ENCODE peak calls at places on chromosomes 11 and 22, in eight cellular contexts. One of them, this sample, is unnamed.
A peak's percentile ranks its signal among the peaks of the same experiment; 100 is the strongest.

GRCh38 chr11:13440100-13440855 is 22.7 kb downstream of the BTBD10 start:
- DNase-seq in HCT116: peak; percentile 3
- DNase-seq in A549: peak; percentile 58
- DNase-seq in SK-N-SH: peak; percentile 64
- DNase-seq in H1: no peak
- DNase-seq in K562: no peak
- DNase-seq in HepG2: no peak
- DNase-seq in GM12878: no peak
- DNase-seq in this sample: peak; percentile 97

GRCh38 chr11:85165819-85166218 is 461.3 kb downstream of the DLG2 start:
- DNase-seq in HCT116: no peak
- DNase-seq in A549: no peak
- DNase-seq in SK-N-SH: no peak
- DNase-seq in H1: no peak
- DNase-seq in K562: no peak
- DNase-seq in HepG2: no peak
- DNase-seq in GM12878: no peak
- DNase-seq in this sample: no peak

GRCh38 chr22:44664149-44664548 is 37.9 kb upstream of the PRR5 start:
- DNase-seq in HCT116: no peak
- DNase-seq in A549: no peak
- DNase-seq in SK-N-SH: peak; percentile 52
- DNase-seq in H1: no peak
- DNase-seq in K562: no peak
- DNase-seq in HepG2: no peak
- DNase-seq in GM12878: no peak
- DNase-seq in this sample: peak; percentile 61

GRCh38 chr11:67278135-67278938 is 10.8 kb upstream of the ANKRD13D start:
- DNase-seq in HCT116: no peak
- DNase-seq in A549: no peak
- DNase-seq in SK-N-SH: no peak
- DNase-seq in H1: no peak
- DNase-seq in K562: no peak
- DNase-seq in HepG2: no peak
- DNase-seq in GM12878: no peak
- DNase-seq in this sample: no peak

GRCh38 chr22:33539902-33540751 is 380.1 kb downstream of the LARGE1 start:
- DNase-seq in HCT116: no peak
- DNase-seq in A549: peak; percentile 58
- DNase-seq in SK-N-SH: no peak
- DNase-seq in H1: no peak
- DNase-seq in K562: no peak
- DNase-seq in HepG2: peak; percentile 100
- DNase-seq in GM12878: no peak
- DNase-seq in this sample: peak; percentile 5

GRCh38 chr11:70734911-70735310 is 336.6 kb downstream of the CTTN start:
- DNase-seq in HCT116: no peak
- DNase-seq in A549: no peak
- DNase-seq in SK-N-SH: no peak
- DNase-seq in H1: no peak
- DNase-seq in K562: no peak
- DNase-seq in HepG2: no peak
- DNase-seq in GM12878: no peak
- DNase-seq in this sample: no peak

GRCh38 chr11:92735039-92735438 is 234.4 kb upstream of the MTNR1B start:
- DNase-seq in HCT116: no peak
- DNase-seq in A549: no peak
- DNase-seq in SK-N-SH: peak; percentile 6
- DNase-seq in H1: no peak
- DNase-seq in K562: no peak
- DNase-seq in HepG2: no peak
- DNase-seq in GM12878: no peak
- DNase-seq in this sample: no peak

GRCh38 chr22:27317961-27318360 is 483.6 kb downstream of the MN1 start:
- DNase-seq in HCT116: no peak
- DNase-seq in A549: no peak
- DNase-seq in SK-N-SH: no peak
- DNase-seq in H1: no peak
- DNase-seq in K562: no peak
- DNase-seq in HepG2: no peak
- DNase-seq in GM12878: no peak
- DNase-seq in this sample: no peak

GRCh38 chr22:31160328-31160978 is 471 bp downstream of the RNF185 start:
- DNase-seq in HCT116: no peak
- DNase-seq in A549: no peak
- DNase-seq in SK-N-SH: no peak
- DNase-seq in H1: peak; percentile 63
- DNase-seq in K562: peak; percentile 29
- DNase-seq in HepG2: no peak
- DNase-seq in GM12878: no peak
- DNase-seq in this sample: peak; percentile 31

GRCh38 chr22:25752615-25753214 is 10.7 kb downstream of the MYO18B start:
- DNase-seq in HCT116: no peak
- DNase-seq in A549: no peak
- DNase-seq in SK-N-SH: no peak
- DNase-seq in H1: no peak
- DNase-seq in K562: no peak
- DNase-seq in HepG2: no peak
- DNase-seq in GM12878: no peak
- DNase-seq in this sample: no peak

GRCh38 chr22:20422271-20422958 is 15.2 kb downstream of the SCARF2 start:
- DNase-seq in HCT116: no peak
- DNase-seq in A549: no peak
- DNase-seq in SK-N-SH: peak; percentile 97
- DNase-seq in H1: no peak
- DNase-seq in K562: no peak
- DNase-seq in HepG2: no peak
- DNase-seq in GM12878: no peak
- DNase-seq in this sample: peak; percentile 43

GRCh38 chr11:3914807-3915206 is 59.3 kb downstream of the STIM1 start:
- DNase-seq in HCT116: no peak
- DNase-seq in A549: no peak
- DNase-seq in SK-N-SH: no peak
- DNase-seq in H1: no peak
- DNase-seq in K562: no peak
- DNase-seq in HepG2: no peak
- DNase-seq in GM12878: no peak
- DNase-seq in this sample: no peak

GRCh38 chr11:6210274-6210955 is 5.1 kb downstream of the C11orf42 start:
- DNase-seq in HCT116: no peak
- DNase-seq in A549: no peak
- DNase-seq in SK-N-SH: no peak
- DNase-seq in H1: no peak
- DNase-seq in K562: no peak
- DNase-seq in HepG2: no peak
- DNase-seq in GM12878: no peak
- DNase-seq in this sample: peak; percentile 24

GRCh38 chr11:6127881-6128280 is 20.4 kb downstream of the OR56B4 start:
- DNase-seq in HCT116: no peak
- DNase-seq in A549: no peak
- DNase-seq in SK-N-SH: no peak
- DNase-seq in H1: no peak
- DNase-seq in K562: no peak
- DNase-seq in HepG2: no peak
- DNase-seq in GM12878: no peak
- DNase-seq in this sample: no peak

GRCh38 chr11:16336721-16337120 is 19.6 kb downstream of the SOX6 start:
- DNase-seq in HCT116: no peak
- DNase-seq in A549: no peak
- DNase-seq in SK-N-SH: no peak
- DNase-seq in H1: no peak
- DNase-seq in K562: no peak
- DNase-seq in HepG2: no peak
- DNase-seq in GM12878: no peak
- DNase-seq in this sample: no peak
- TF ChIP-seq RAD21 in HCT116: no peak
- TF ChIP-seq RAD21 in A549: no peak
- TF ChIP-seq RAD21 in SK-N-SH: no peak
- TF ChIP-seq RAD21 in H1: no peak
- TF ChIP-seq RAD21 in K562: no peak
- TF ChIP-seq RAD21 in HepG2: no peak
- TF ChIP-seq RAD21 in GM12878: no peak
- TF ChIP-seq RAD21 in this sample: no peak

GRCh38 chr11:122698390-122698789 is 42.9 kb downstream of the UBASH3B start:
- DNase-seq in HCT116: no peak
- DNase-seq in A549: no peak
- DNase-seq in SK-N-SH: no peak
- DNase-seq in H1: no peak
- DNase-seq in K562: no peak
- DNase-seq in HepG2: no peak
- DNase-seq in GM12878: no peak
- DNase-seq in this sample: no peak

GRCh38 chr11:122696662-122697061 is 41.1 kb downstream of the UBASH3B start:
- DNase-seq in HCT116: no peak
- DNase-seq in A549: no peak
- DNase-seq in SK-N-SH: no peak
- DNase-seq in H1: no peak
- DNase-seq in K562: peak; percentile 10
- DNase-seq in HepG2: no peak
- DNase-seq in GM12878: no peak
- DNase-seq in this sample: no peak

GRCh38 chr11:122695076-122695620 is 39.6 kb downstream of the UBASH3B start:
- DNase-seq in HCT116: no peak
- DNase-seq in A549: no peak
- DNase-seq in SK-N-SH: no peak
- DNase-seq in H1: no peak
- DNase-seq in K562: no peak
- DNase-seq in HepG2: no peak
- DNase-seq in GM12878: no peak
- DNase-seq in this sample: no peak

GRCh38 chr11:122700676-122701075 is 45.2 kb downstream of the UBASH3B start:
- DNase-seq in HCT116: no peak
- DNase-seq in A549: no peak
- DNase-seq in SK-N-SH: no peak
- DNase-seq in H1: no peak
- DNase-seq in K562: no peak
- DNase-seq in HepG2: no peak
- DNase-seq in GM12878: no peak
- DNase-seq in this sample: no peak

DNA sequence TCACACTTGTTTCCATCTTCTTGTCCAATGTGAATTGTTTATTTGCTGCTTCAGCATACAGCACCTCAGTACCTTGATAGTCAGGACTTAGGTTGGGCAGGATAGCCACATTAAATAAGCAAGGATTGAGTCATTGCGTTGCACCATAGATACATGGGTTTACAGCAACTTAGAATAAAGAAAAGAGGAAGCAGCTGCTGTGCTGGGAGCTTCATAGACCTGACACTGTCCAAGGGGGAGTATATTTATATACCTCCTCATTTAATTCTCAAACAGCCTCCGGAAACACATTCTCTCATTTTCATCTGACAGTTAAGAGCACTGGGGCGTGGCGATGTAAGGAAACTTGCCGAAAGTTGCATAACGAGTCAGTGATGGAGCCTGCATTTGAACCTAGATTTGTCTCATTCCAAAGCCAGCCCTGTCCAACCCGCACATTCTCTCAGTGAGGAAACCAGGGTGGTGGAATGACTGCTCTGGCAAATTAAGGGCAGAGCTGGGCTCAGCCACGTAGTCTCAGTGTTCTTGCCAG is 42.2 kb downstream of the UBASH3B start:
- DNase-seq in HCT116: no peak
- DNase-seq in A549: peak; percentile 28
- DNase-seq in SK-N-SH: no peak
- DNase-seq in H1: no peak
- DNase-seq in K562: no peak
- DNase-seq in HepG2: no peak
- DNase-seq in GM12878: no peak
- DNase-seq in this sample: peak; percentile 84
- TF ChIP-seq RAD21 in HCT116: no peak
- TF ChIP-seq RAD21 in A549: no peak
- TF ChIP-seq RAD21 in SK-N-SH: no peak
- TF ChIP-seq RAD21 in H1: no peak
- TF ChIP-seq RAD21 in K562: no peak
- TF ChIP-seq RAD21 in HepG2: no peak
- TF ChIP-seq RAD21 in GM12878: no peak
- TF ChIP-seq RAD21 in this sample: no peak

GRCh38 chr22:43128928-43129424 is 14.2 kb downstream of the MCAT start:
- DNase-seq in HCT116: no peak
- DNase-seq in A549: no peak
- DNase-seq in SK-N-SH: no peak
- DNase-seq in H1: peak; percentile 57
- DNase-seq in K562: peak; percentile 64
- DNase-seq in HepG2: no peak
- DNase-seq in GM12878: no peak
- DNase-seq in this sample: no peak

GRCh38 chr22:43129426-43130425 is 13.5 kb downstream of the MCAT start:
- DNase-seq in HCT116: no peak
- DNase-seq in A549: no peak
- DNase-seq in SK-N-SH: no peak
- DNase-seq in H1: no peak
- DNase-seq in K562: no peak
- DNase-seq in HepG2: no peak
- DNase-seq in GM12878: no peak
- DNase-seq in this sample: no peak

GRCh38 chr22:43128116-43128515 is 15.1 kb downstream of the MCAT start:
- DNase-seq in HCT116: no peak
- DNase-seq in A549: no peak
- DNase-seq in SK-N-SH: no peak
- DNase-seq in H1: no peak
- DNase-seq in K562: no peak
- DNase-seq in HepG2: no peak
- DNase-seq in GM12878: no peak
- DNase-seq in this sample: no peak

GRCh38 chr22:43127166-43127908 is 15.9 kb downstream of the MCAT start:
- DNase-seq in HCT116: peak; percentile 69
- DNase-seq in A549: no peak
- DNase-seq in SK-N-SH: no peak
- DNase-seq in H1: no peak
- DNase-seq in K562: peak; percentile 32
- DNase-seq in HepG2: no peak
- DNase-seq in GM12878: no peak
- DNase-seq in this sample: no peak

GRCh38 chr22:43126506-43127165 is 16.1 kb downstream of the BIK start:
- DNase-seq in HCT116: peak; percentile 82
- DNase-seq in A549: peak; percentile 85
- DNase-seq in SK-N-SH: peak; percentile 25
- DNase-seq in H1: peak; percentile 51
- DNase-seq in K562: peak; percentile 30
- DNase-seq in HepG2: peak; percentile 65
- DNase-seq in GM12878: no peak
- DNase-seq in this sample: peak; percentile 85
- TF ChIP-seq RAD21 in HCT116: no peak
- TF ChIP-seq RAD21 in A549: no peak
- TF ChIP-seq RAD21 in SK-N-SH: no peak
- TF ChIP-seq RAD21 in H1: no peak
- TF ChIP-seq RAD21 in K562: no peak
- TF ChIP-seq RAD21 in HepG2: no peak
- TF ChIP-seq RAD21 in GM12878: no peak
- TF ChIP-seq RAD21 in this sample: no peak

DNA sequence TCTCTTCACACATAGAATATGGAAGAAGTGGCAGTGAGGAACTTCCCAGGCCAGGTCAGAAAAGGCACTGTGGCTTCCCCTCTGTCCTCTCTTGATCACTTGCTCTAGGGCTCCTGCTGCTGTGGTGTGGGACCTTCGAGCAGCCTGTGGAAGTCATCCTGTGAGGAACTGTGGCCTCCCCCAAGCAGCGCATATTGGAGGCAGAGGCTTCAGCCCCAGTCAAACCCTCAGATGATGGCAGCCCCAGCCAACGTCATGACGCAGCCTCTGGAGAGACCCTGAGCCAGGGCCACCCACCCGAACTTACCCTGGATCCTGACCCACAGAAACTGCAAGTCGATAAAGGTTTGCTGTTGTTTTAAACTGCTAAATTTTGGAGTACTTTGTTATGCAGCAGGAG is 444.9 kb downstream of the TBC1D22A start:
- DNase-seq in HCT116: no peak
- DNase-seq in A549: no peak
- DNase-seq in SK-N-SH: no peak
- DNase-seq in H1: no peak
- DNase-seq in K562: no peak
- DNase-seq in HepG2: no peak
- DNase-seq in GM12878: no peak
- DNase-seq in this sample: no peak
- TF ChIP-seq RAD21 in HCT116: no peak
- TF ChIP-seq RAD21 in A549: no peak
- TF ChIP-seq RAD21 in SK-N-SH: no peak
- TF ChIP-seq RAD21 in H1: no peak
- TF ChIP-seq RAD21 in K562: no peak
- TF ChIP-seq RAD21 in HepG2: no peak
- TF ChIP-seq RAD21 in GM12878: no peak
- TF ChIP-seq RAD21 in this sample: no peak

This sample was measured in IMR-90.